ENCODE peak calls at places on chromosome 13, in five cellular contexts. One of them, this sample, is unnamed.

GRCh38 chr13:44523176-44524017 is 52.7 kb downstream of the TSC22D1 start:
- DNase-seq in mesothelial cell of epicardium: no peak
- DNase-seq in type B pancreatic cell: no peak
- DNase-seq in CD8-positive, alpha-beta T cell: no peak
- DNase-seq in CD4-positive, alpha-beta T cell: no peak
- DNase-seq in this sample: no peak

GRCh38 chr13:41587490-41587889 is 130.1 kb downstream of the RGCC start:
- DNase-seq in CD8-positive, alpha-beta T cell: no peak
- DNase-seq in type B pancreatic cell: no peak
- DNase-seq in CD4-positive, alpha-beta T cell: peak; percentile 50
- DNase-seq in mesothelial cell of epicardium: no peak
- DNase-seq in this sample: no peak

GRCh38 chr13:47146136-47146535 is 249.3 kb upstream of the HTR2A start:
- DNase-seq in type B pancreatic cell: no peak
- DNase-seq in CD4-positive, alpha-beta T cell: no peak
- DNase-seq in mesothelial cell of epicardium: no peak
- DNase-seq in CD8-positive, alpha-beta T cell: no peak
- DNase-seq in this sample: no peak

GRCh38 chr13:113209880-113210421 is 538 bp downstream of the CUL4A start:
- DNase-seq in type B pancreatic cell: peak; percentile 79
- DNase-seq in CD4-positive, alpha-beta T cell: peak; percentile 75
- DNase-seq in CD8-positive, alpha-beta T cell: peak; percentile 55
- DNase-seq in mesothelial cell of epicardium: peak; percentile 42
- DNase-seq in this sample: peak; percentile 58

GRCh38 chr13:30739646-30740642 is 4.6 kb downstream of the ALOX5AP start:
- DNase-seq in CD4-positive, alpha-beta T cell: peak; percentile 54
- DNase-seq in type B pancreatic cell: no peak
- DNase-seq in mesothelial cell of epicardium: no peak
- DNase-seq in CD8-positive, alpha-beta T cell: no peak
- DNase-seq in this sample: no peak

GRCh38 chr13:84446972-84447700 is 564.9 kb upstream of the SLITRK1 start:
- DNase-seq in CD8-positive, alpha-beta T cell: no peak
- DNase-seq in mesothelial cell of epicardium: no peak
- DNase-seq in type B pancreatic cell: no peak
- DNase-seq in CD4-positive, alpha-beta T cell: no peak
- DNase-seq in this sample: no peak

GRCh38 chr13:53028637-53029121 is at the start of gene OLFM4:
- DNase-seq in type B pancreatic cell: no peak
- DNase-seq in CD8-positive, alpha-beta T cell: no peak
- DNase-seq in CD4-positive, alpha-beta T cell: no peak
- DNase-seq in mesothelial cell of epicardium: no peak
- DNase-seq in this sample: no peak

GRCh38 chr13:51825165-51825592 is 19.8 kb downstream of the TMEM272 start:
- DNase-seq in type B pancreatic cell: no peak
- DNase-seq in mesothelial cell of epicardium: no peak
- DNase-seq in CD4-positive, alpha-beta T cell: no peak
- DNase-seq in CD8-positive, alpha-beta T cell: no peak
- DNase-seq in this sample: no peak

GRCh38 chr13:40016953-40017660 is 361.6 kb downstream of the COG6 start:
- DNase-seq in mesothelial cell of epicardium: no peak
- DNase-seq in type B pancreatic cell: no peak
- DNase-seq in CD8-positive, alpha-beta T cell: no peak
- DNase-seq in CD4-positive, alpha-beta T cell: no peak
- DNase-seq in this sample: no peak

GRCh38 chr13:111203742-111204386 is 88.8 kb downstream of the ARHGEF7 start:
- DNase-seq in mesothelial cell of epicardium: no peak
- DNase-seq in CD4-positive, alpha-beta T cell: no peak
- DNase-seq in type B pancreatic cell: no peak
- DNase-seq in CD8-positive, alpha-beta T cell: no peak
- DNase-seq in this sample: no peak

GRCh38 chr13:73090116-73090811 is 31.5 kb downstream of the KLF5 start:
- DNase-seq in type B pancreatic cell: no peak
- DNase-seq in CD4-positive, alpha-beta T cell: no peak
- DNase-seq in mesothelial cell of epicardium: no peak
- DNase-seq in CD8-positive, alpha-beta T cell: no peak
- DNase-seq in this sample: no peak

GRCh38 chr13:56332671-56333070 is 808.0 kb upstream of the PRR20A start:
- DNase-seq in CD4-positive, alpha-beta T cell: no peak
- DNase-seq in mesothelial cell of epicardium: no peak
- DNase-seq in CD8-positive, alpha-beta T cell: no peak
- DNase-seq in type B pancreatic cell: no peak
- DNase-seq in this sample: no peak

GRCh38 chr13:105773887-105774538 is 761.4 kb downstream of the EFNB2 start:
- DNase-seq in CD8-positive, alpha-beta T cell: no peak
- DNase-seq in CD4-positive, alpha-beta T cell: no peak
- DNase-seq in mesothelial cell of epicardium: no peak
- DNase-seq in type B pancreatic cell: no peak
- DNase-seq in this sample: no peak

GRCh38 chr13:33228645-33229445 is 56.7 kb downstream of the STARD13 start:
- DNase-seq in CD4-positive, alpha-beta T cell: no peak
- DNase-seq in type B pancreatic cell: no peak
- DNase-seq in mesothelial cell of epicardium: no peak
- DNase-seq in CD8-positive, alpha-beta T cell: no peak
- DNase-seq in this sample: no peak

GRCh38 chr13:49938921-49939320 is 2.8 kb upstream of the SPRYD7 start:
- DNase-seq in CD8-positive, alpha-beta T cell: no peak
- DNase-seq in type B pancreatic cell: no peak
- DNase-seq in mesothelial cell of epicardium: no peak
- DNase-seq in CD4-positive, alpha-beta T cell: no peak
- DNase-seq in this sample: no peak

GRCh38 chr13:50098693-50099092 is 83.4 kb downstream of the KCNRG start:
- DNase-seq in mesothelial cell of epicardium: no peak
- DNase-seq in CD4-positive, alpha-beta T cell: no peak
- DNase-seq in CD8-positive, alpha-beta T cell: no peak
- DNase-seq in type B pancreatic cell: no peak
- DNase-seq in this sample: no peak

GRCh38 chr13:47798906-47799305 is 202.2 kb downstream of the SUCLA2 start:
- DNase-seq in CD8-positive, alpha-beta T cell: no peak
- DNase-seq in type B pancreatic cell: no peak
- DNase-seq in mesothelial cell of epicardium: no peak
- DNase-seq in CD4-positive, alpha-beta T cell: no peak
- DNase-seq in this sample: no peak

GRCh38 chr13:105450784-105451183 is 1084.7 kb downstream of the EFNB2 start:
- DNase-seq in type B pancreatic cell: no peak
- DNase-seq in CD8-positive, alpha-beta T cell: no peak
- DNase-seq in CD4-positive, alpha-beta T cell: no peak
- DNase-seq in mesothelial cell of epicardium: no peak
- DNase-seq in this sample: no peak

GRCh38 chr13:114228176-114228575 is 6.5 kb upstream of the CDC16 start:
- DNase-seq in type B pancreatic cell: no peak
- DNase-seq in mesothelial cell of epicardium: no peak
- DNase-seq in CD8-positive, alpha-beta T cell: no peak
- DNase-seq in CD4-positive, alpha-beta T cell: no peak
- DNase-seq in this sample: no peak

GRCh38 chr13:102962430-102962829 is 103.8 kb downstream of the SLC10A2 start:
- DNase-seq in CD8-positive, alpha-beta T cell: no peak
- DNase-seq in mesothelial cell of epicardium: no peak
- DNase-seq in type B pancreatic cell: no peak
- DNase-seq in CD4-positive, alpha-beta T cell: no peak
- DNase-seq in this sample: no peak

GRCh38 chr13:105177265-105177900 is 1358.1 kb downstream of the EFNB2 start:
- DNase-seq in CD8-positive, alpha-beta T cell: no peak
- DNase-seq in CD4-positive, alpha-beta T cell: no peak
- DNase-seq in type B pancreatic cell: no peak
- DNase-seq in mesothelial cell of epicardium: no peak
- DNase-seq in this sample: no peak

GRCh38 chr13:110425444-110425780 is 118.3 kb downstream of the COL4A2 start:
- DNase-seq in CD8-positive, alpha-beta T cell: no peak
- DNase-seq in type B pancreatic cell: no peak
- DNase-seq in mesothelial cell of epicardium: no peak
- DNase-seq in CD4-positive, alpha-beta T cell: no peak
- DNase-seq in this sample: no peak

GRCh38 chr13:99604636-99605035 is 103.4 kb downstream of the TM9SF2 start:
- DNase-seq in CD4-positive, alpha-beta T cell: no peak
- DNase-seq in type B pancreatic cell: no peak
- DNase-seq in CD8-positive, alpha-beta T cell: no peak
- DNase-seq in mesothelial cell of epicardium: no peak
- DNase-seq in this sample: no peak
- TF ChIP-seq CTCF in CD4-positive, alpha-beta T cell: no peak
- TF ChIP-seq CTCF in type B pancreatic cell: no peak
- TF ChIP-seq CTCF in CD8-positive, alpha-beta T cell: no peak
- TF ChIP-seq CTCF in mesothelial cell of epicardium: no peak
- TF ChIP-seq CTCF in this sample: no peak

GRCh38 chr13:98103942-98104880 is 38.7 kb upstream of the FARP1 start:
- DNase-seq in CD8-positive, alpha-beta T cell: no peak
- DNase-seq in type B pancreatic cell: no peak
- DNase-seq in mesothelial cell of epicardium: no peak
- DNase-seq in CD4-positive, alpha-beta T cell: no peak
- DNase-seq in this sample: no peak
- TF ChIP-seq CTCF in CD8-positive, alpha-beta T cell: no peak
- TF ChIP-seq CTCF in type B pancreatic cell: peak; percentile 55
- TF ChIP-seq CTCF in mesothelial cell of epicardium: peak; percentile 13
- TF ChIP-seq CTCF in CD4-positive, alpha-beta T cell: no peak
- TF ChIP-seq CTCF in this sample: no peak

GRCh38 chr13:29369060-29369743 is 226.3 kb downstream of the SLC7A1 start:
- DNase-seq in mesothelial cell of epicardium: no peak
- DNase-seq in type B pancreatic cell: no peak
- DNase-seq in CD4-positive, alpha-beta T cell: no peak
- DNase-seq in CD8-positive, alpha-beta T cell: no peak
- DNase-seq in this sample: no peak
- TF ChIP-seq CTCF in mesothelial cell of epicardium: peak; percentile 58
- TF ChIP-seq CTCF in type B pancreatic cell: peak; percentile 82
- TF ChIP-seq CTCF in CD4-positive, alpha-beta T cell: peak; percentile 32
- TF ChIP-seq CTCF in CD8-positive, alpha-beta T cell: no peak
- TF ChIP-seq CTCF in this sample: peak; percentile 74

GRCh38 chr13:21673592-21674270 is 2.9 kb downstream of the FGF9 start:
- DNase-seq in CD8-positive, alpha-beta T cell: no peak
- DNase-seq in type B pancreatic cell: no peak
- DNase-seq in mesothelial cell of epicardium: no peak
- DNase-seq in CD4-positive, alpha-beta T cell: no peak
- DNase-seq in this sample: peak; percentile 43
- TF ChIP-seq CTCF in CD8-positive, alpha-beta T cell: peak; percentile 21
- TF ChIP-seq CTCF in type B pancreatic cell: peak; percentile 68
- TF ChIP-seq CTCF in mesothelial cell of epicardium: no peak
- TF ChIP-seq CTCF in CD4-positive, alpha-beta T cell: peak; percentile 18
- TF ChIP-seq CTCF in this sample: peak; percentile 38

GRCh38 chr13:87999791-88000190 is 328.6 kb downstream of the SLITRK5 start:
- DNase-seq in mesothelial cell of epicardium: no peak
- DNase-seq in type B pancreatic cell: no peak
- DNase-seq in CD8-positive, alpha-beta T cell: no peak
- DNase-seq in CD4-positive, alpha-beta T cell: no peak
- DNase-seq in this sample: no peak
- TF ChIP-seq CTCF in mesothelial cell of epicardium: no peak
- TF ChIP-seq CTCF in type B pancreatic cell: no peak
- TF ChIP-seq CTCF in CD8-positive, alpha-beta T cell: no peak
- TF ChIP-seq CTCF in CD4-positive, alpha-beta T cell: no peak
- TF ChIP-seq CTCF in this sample: no peak

GRCh38 chr13:91207261-91207660 is 140.2 kb upstream of the MIR17HG start:
- DNase-seq in CD8-positive, alpha-beta T cell: no peak
- DNase-seq in CD4-positive, alpha-beta T cell: no peak
- DNase-seq in type B pancreatic cell: no peak
- DNase-seq in mesothelial cell of epicardium: no peak
- DNase-seq in this sample: no peak

GRCh38 chr13:91216928-91217700 is 130.4 kb upstream of the MIR17HG start:
- DNase-seq in CD8-positive, alpha-beta T cell: no peak
- DNase-seq in mesothelial cell of epicardium: no peak
- DNase-seq in type B pancreatic cell: no peak
- DNase-seq in CD4-positive, alpha-beta T cell: no peak
- DNase-seq in this sample: no peak

GRCh38 chr13:91212229-91212628 is 135.3 kb upstream of the MIR17HG start:
- DNase-seq in type B pancreatic cell: no peak
- DNase-seq in CD8-positive, alpha-beta T cell: no peak
- DNase-seq in CD4-positive, alpha-beta T cell: no peak
- DNase-seq in mesothelial cell of epicardium: no peak
- DNase-seq in this sample: no peak

GRCh38 chr13:91211548-91211947 is 135.9 kb upstream of the MIR17HG start:
- DNase-seq in CD4-positive, alpha-beta T cell: no peak
- DNase-seq in CD8-positive, alpha-beta T cell: no peak
- DNase-seq in mesothelial cell of epicardium: no peak
- DNase-seq in type B pancreatic cell: no peak
- DNase-seq in this sample: no peak
- TF ChIP-seq CTCF in CD4-positive, alpha-beta T cell: no peak
- TF ChIP-seq CTCF in CD8-positive, alpha-beta T cell: no peak
- TF ChIP-seq CTCF in mesothelial cell of epicardium: no peak
- TF ChIP-seq CTCF in type B pancreatic cell: no peak
- TF ChIP-seq CTCF in this sample: no peak

DNA sequence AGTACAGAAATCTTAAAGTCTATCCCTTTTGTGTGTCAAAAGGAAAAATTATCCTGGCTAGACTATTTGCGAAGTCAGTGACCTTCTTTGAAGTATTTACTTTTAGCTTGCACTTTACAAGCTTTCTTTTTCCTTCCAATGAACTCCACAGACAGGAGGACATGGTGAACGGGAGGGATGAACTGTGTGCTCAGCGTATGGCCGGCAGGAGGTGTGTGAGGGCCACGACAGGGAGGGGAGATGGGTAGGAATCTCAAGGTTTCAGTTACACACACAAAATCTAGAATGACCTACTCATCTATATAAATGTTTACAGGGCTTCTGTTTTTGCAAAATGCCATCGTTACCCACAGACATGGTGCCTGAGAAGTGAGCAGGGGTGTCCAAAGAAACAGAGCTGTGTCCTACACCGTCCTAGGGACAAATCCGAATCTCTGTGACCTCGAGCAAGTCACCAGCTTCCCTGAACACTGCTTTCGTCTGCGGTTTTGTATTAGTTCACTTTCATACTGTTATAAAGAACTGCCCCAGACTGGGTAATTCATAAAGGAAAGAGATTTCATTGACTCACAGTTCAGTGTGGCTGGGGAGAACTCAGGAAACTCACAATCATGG is 537.2 kb downstream of the LIG4 start:
- DNase-seq in CD8-positive, alpha-beta T cell: no peak
- DNase-seq in type B pancreatic cell: no peak
- DNase-seq in CD4-positive, alpha-beta T cell: no peak
- DNase-seq in mesothelial cell of epicardium: no peak
- DNase-seq in this sample: no peak
- TF ChIP-seq CTCF in CD8-positive, alpha-beta T cell: no peak
- TF ChIP-seq CTCF in type B pancreatic cell: peak; percentile 27
- TF ChIP-seq CTCF in CD4-positive, alpha-beta T cell: no peak
- TF ChIP-seq CTCF in mesothelial cell of epicardium: no peak
- TF ChIP-seq CTCF in this sample: peak; percentile 18

GRCh38 chr13:74134777-74135305 is 637 bp upstream of the KLF12 start:
- DNase-seq in mesothelial cell of epicardium: peak; percentile 39
- DNase-seq in CD4-positive, alpha-beta T cell: no peak
- DNase-seq in CD8-positive, alpha-beta T cell: peak; percentile 34
- DNase-seq in type B pancreatic cell: peak; percentile 85
- DNase-seq in this sample: peak; percentile 50

GRCh38 chr13:74135306-74136088 is 1.3 kb upstream of the KLF12 start:
- DNase-seq in type B pancreatic cell: peak; percentile 88
- DNase-seq in CD8-positive, alpha-beta T cell: peak; percentile 18
- DNase-seq in CD4-positive, alpha-beta T cell: peak; percentile 60
- DNase-seq in mesothelial cell of epicardium: peak; percentile 45
- DNase-seq in this sample: peak; percentile 62

GRCh38 chr13:74134226-74134776 is at the start of gene KLF12:
- DNase-seq in mesothelial cell of epicardium: peak; percentile 73
- DNase-seq in CD8-positive, alpha-beta T cell: peak; percentile 85
- DNase-seq in type B pancreatic cell: peak; percentile 92
- DNase-seq in CD4-positive, alpha-beta T cell: peak; percentile 89
- DNase-seq in this sample: peak; percentile 75

GRCh38 chr13:74133657-74134201 is 475 bp downstream of the KLF12 start:
- DNase-seq in CD8-positive, alpha-beta T cell: peak; percentile 81
- DNase-seq in CD4-positive, alpha-beta T cell: peak; percentile 81
- DNase-seq in type B pancreatic cell: peak; percentile 90
- DNase-seq in mesothelial cell of epicardium: peak; percentile 76
- DNase-seq in this sample: peak; percentile 63

GRCh38 chr13:74136089-74136658 is 2.0 kb upstream of the KLF12 start:
- DNase-seq in CD4-positive, alpha-beta T cell: peak; percentile 36
- DNase-seq in type B pancreatic cell: peak; percentile 68
- DNase-seq in CD8-positive, alpha-beta T cell: no peak
- DNase-seq in mesothelial cell of epicardium: no peak
- DNase-seq in this sample: peak; percentile 25
- TF ChIP-seq CTCF in CD4-positive, alpha-beta T cell: no peak
- TF ChIP-seq CTCF in type B pancreatic cell: no peak
- TF ChIP-seq CTCF in CD8-positive, alpha-beta T cell: no peak
- TF ChIP-seq CTCF in mesothelial cell of epicardium: no peak
- TF ChIP-seq CTCF in this sample: no peak

This sample was measured in progenitor cell of endocrine pancreas.